ENCODE peak calls at places on chromosomes 11 and 22, in five cellular contexts. K is kidney epithelial cell, P is fibroblast of lung, U is sigmoid colon, J is AG04450. G is an unnamed sample.

GRCh38 chr11:62774407-62774806 is 3.2 kb downstream of the TAF6L start:
- DNase-seq in K (no peak), P (no peak), U (no peak), J (no peak), G (no peak)

GRCh38 chr11:35111171-35112055 is 27.6 kb upstream of the CD44 start:
- DNase-seq in K (peak), P (peak), U (no peak), J (peak), G (peak)

GRCh38 chr11:103987631-103988594 is 48.5 kb upstream of the DDI1 start:
- DNase-seq in K (no peak), P (no peak), U (no peak), J (no peak), G (no peak)

GRCh38 chr11:59668188-59668949 is 468 bp downstream of the PATL1 start:
- DNase-seq in K (no peak), P (peak), U (peak), J (no peak), G (no peak)

GRCh38 chr11:46404476-46405017 is 13.0 kb upstream of the CHRM4 start:
- DNase-seq in K (no peak), P (peak), U (no peak), J (no peak), G (no peak)

GRCh38 chr11:77303328-77303727 is 1.8 kb upstream of the GDPD4 start:
- DNase-seq in K (no peak), P (no peak), U (no peak), J (no peak), G (no peak)

GRCh38 chr22:29705651-29706050 is 14.2 kb upstream of the CABP7 start:
- DNase-seq in K (no peak), P (no peak), U (no peak), J (no peak), G (no peak)

GRCh38 chr11:2510626-2511402 is 66.0 kb downstream of the KCNQ1 start:
- DNase-seq in K (no peak), P (no peak), U (no peak), J (no peak), G (no peak)

GRCh38 chr11:131514062-131514461 is 143.6 kb downstream of the NTM start:
- DNase-seq in K (no peak), P (no peak), U (no peak), J (no peak), G (no peak)

GRCh38 chr11:130675456-130675855 is 227.0 kb downstream of the ADAMTS15 start:
- DNase-seq in K (no peak), P (peak), U (peak), J (no peak), G (no peak)

GRCh38 chr11:122746050-122746478 is 90.5 kb downstream of the UBASH3B start:
- DNase-seq in K (no peak), P (no peak), U (no peak), J (no peak), G (no peak)

GRCh38 chr11:35354644-35355043 is 64.7 kb downstream of the SLC1A2 start:
- DNase-seq in K (no peak), P (no peak), U (no peak), J (no peak), G (no peak)

GRCh38 chr22:44596726-44597125 is 98.7 kb upstream of the RTL6 start:
- DNase-seq in K (no peak), P (no peak), U (no peak), J (no peak), G (no peak)
- H3K4me3 ChIP-seq in K (no peak), P (no peak), U (no peak), J (no peak), G (no peak)

GRCh38 chr11:78615724-78616123 is 41.1 kb upstream of the NARS2 start:
- DNase-seq in K (no peak), P (no peak), U (no peak), J (no peak), G (no peak)
- TF ChIP-seq CTCF in K (no peak), P (no peak), U (no peak), J (peak), G (no peak)

GRCh38 chr11:37504925-37505324 is 906.9 kb upstream of the RAG2 start:
- DNase-seq in K (peak), P (peak), U (no peak), J (peak), G (peak)

GRCh38 chr11:37502202-37502601 is 904.2 kb upstream of the RAG2 start:
- DNase-seq in K (no peak), P (peak), U (no peak), J (no peak), G (no peak)

GRCh38 chr11:37503411-37504065 is 905.5 kb upstream of the RAG2 start:
- DNase-seq in K (no peak), P (no peak), U (no peak), J (no peak), G (no peak)

GRCh38 chr11:37505406-37505805 is 907.4 kb upstream of the RAG2 start:
- DNase-seq in K (no peak), P (peak), U (no peak), J (no peak), G (no peak)

DNA sequence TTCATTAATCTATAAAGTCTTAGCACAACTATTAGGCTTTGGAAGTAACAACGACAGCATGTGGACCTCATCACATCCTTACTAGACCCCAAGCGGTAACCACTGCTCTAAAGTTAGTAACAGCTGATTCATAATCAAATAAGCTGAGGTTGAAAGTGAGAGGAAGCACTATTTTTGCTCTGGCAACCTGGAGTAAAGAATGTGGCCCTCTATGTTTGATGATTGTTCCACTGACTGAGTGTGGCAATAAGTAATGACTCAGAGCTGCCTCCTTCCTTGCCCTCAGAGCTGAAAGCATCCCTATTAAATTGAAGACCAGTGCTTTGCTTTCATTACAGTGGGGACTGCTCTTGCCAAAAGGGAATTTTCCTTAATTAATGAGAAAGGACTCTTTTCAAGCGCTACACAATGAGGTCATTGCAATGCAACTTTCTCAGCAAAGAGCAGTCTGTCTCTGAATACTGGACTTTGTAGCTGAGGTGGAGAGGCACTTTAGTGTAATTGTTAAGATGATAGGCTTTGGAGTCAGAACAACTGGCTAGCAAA is 906.1 kb upstream of the RAG2 start:
- DNase-seq in K (peak), P (peak), U (no peak), J (peak), G (peak)
- H3K4me3 ChIP-seq in K (no peak), P (no peak), U (no peak), J (no peak), G (no peak)

GRCh38 chr11:126720539-126721235 is 279.9 kb downstream of the KIRREL3 start:
- DNase-seq in K (no peak), P (peak), U (no peak), J (no peak), G (no peak)

GRCh38 chr11:126718319-126718718 is 282.3 kb downstream of the KIRREL3 start:
- DNase-seq in K (no peak), P (no peak), U (no peak), J (no peak), G (no peak)

GRCh38 chr11:126719740-126720139 is 280.8 kb downstream of the KIRREL3 start:
- DNase-seq in K (no peak), P (no peak), U (no peak), J (no peak), G (no peak)

GRCh38 chr11:126712017-126712625 is 288.4 kb downstream of the KIRREL3 start:
- DNase-seq in K (no peak), P (no peak), U (no peak), J (no peak), G (no peak)

DNA sequence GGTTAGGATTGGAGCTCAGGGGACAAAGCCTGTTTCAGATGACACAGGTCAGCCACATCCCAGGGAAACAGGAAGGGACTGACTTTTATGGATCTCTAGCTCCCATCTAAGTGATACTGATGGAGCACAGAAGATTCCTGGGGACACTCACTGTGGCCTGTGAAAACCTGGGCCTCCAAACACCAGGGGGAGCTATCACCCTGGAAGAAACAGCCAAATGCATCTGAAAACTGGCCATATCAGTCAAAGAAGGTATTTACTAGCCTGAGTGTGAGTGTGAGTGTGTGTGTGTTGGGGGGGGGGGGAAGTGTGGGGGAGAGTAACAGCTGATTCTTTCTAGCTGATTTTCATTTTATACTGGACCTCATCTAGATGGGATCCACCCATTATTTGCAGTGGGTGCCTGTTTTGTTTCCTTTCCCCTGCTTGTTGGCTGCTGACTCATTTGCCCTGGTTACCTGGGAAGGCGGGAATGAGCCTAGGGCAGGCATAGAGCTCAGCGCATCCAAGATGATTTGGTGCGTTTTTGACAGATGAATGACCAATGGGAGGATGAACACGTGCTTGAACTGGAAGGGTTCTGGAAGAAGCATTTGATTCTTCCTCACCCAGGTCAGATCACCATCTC is 284.0 kb downstream of the KIRREL3 start:
- DNase-seq in K (no peak), P (peak), U (no peak), J (no peak), G (peak)
- TF ChIP-seq CTCF in K (peak), P (peak), U (peak), J (peak), G (peak)

GRCh38 chr22:40112595-40112994 is 65.1 kb upstream of the TNRC6B start:
- DNase-seq in K (no peak), P (no peak), U (no peak), J (no peak), G (no peak)

GRCh38 chr22:40107756-40108437 is 69.8 kb upstream of the TNRC6B start:
- DNase-seq in K (peak), P (no peak), U (no peak), J (no peak), G (no peak)

GRCh38 chr22:40105755-40106154 is 72.0 kb upstream of the TNRC6B start:
- DNase-seq in K (no peak), P (no peak), U (no peak), J (no peak), G (no peak)

GRCh38 chr22:40111451-40111850 is 66.3 kb upstream of the TNRC6B start:
- DNase-seq in K (no peak), P (no peak), U (no peak), J (no peak), G (no peak)

GRCh38 chr22:40107244-40107643 is 70.5 kb upstream of the TNRC6B start:
- DNase-seq in K (no peak), P (no peak), U (no peak), J (no peak), G (no peak)
- H3K4me3 ChIP-seq in K (no peak), P (peak), U (peak), J (peak), G (no peak)

DNA sequence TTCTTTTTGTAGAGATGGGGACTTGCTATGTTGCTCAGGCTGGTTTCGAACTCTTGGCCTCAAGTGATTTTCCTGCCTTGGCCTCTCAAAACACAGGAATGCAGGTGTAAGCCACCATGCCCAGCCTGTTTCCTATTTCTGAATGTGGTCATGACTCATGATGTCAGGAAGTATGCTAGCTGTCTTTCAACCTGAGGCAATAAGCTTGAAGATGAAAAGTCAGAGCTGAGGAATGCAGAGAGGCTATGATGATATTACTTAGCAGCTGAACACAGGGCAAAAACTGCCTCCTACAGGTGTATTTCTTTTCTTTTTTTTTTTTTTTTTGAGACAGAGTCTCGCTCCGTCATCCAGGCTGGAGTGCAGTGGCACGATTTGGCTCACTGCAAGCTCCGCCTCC is 9.0 kb upstream of the NUCB2 start:
- DNase-seq in K (peak), P (peak), U (no peak), J (no peak), G (no peak)
- TF ChIP-seq CTCF in K (no peak), P (no peak), U (no peak), J (no peak), G (no peak)

DNA sequence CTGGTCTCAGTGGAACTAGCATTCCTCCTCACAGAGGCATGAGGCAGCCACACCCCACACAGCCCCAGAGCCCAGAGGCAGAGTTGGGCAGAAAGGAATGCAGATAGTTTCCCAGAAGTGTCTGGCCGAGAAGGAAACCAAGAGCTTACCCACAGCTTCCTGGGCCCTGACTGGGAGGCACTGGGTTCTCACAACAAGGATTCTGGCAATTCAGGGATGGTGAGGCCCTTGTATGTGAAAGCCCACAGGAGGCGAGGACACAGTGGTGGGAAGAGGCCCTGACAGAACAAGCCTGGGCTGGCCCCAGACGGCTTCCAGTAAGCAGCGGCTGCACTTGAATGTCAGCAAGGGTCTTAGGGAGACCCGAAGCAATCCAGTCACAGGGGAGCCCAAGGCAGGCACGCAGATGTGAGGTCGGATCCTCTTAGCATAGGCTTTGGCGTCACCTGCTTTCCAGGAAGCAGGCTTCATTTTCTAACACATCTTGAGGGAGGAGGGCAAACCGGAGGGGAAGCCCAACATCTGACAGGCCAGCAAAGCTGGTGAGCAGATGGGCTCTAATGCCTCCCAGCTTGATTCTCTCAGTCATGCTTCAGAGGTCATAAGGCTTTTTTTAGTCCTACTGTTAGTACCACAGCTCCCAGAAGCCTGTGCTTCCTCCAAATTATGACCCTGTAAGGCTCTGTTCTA is 78.3 kb upstream of the AKIP1 start:
- DNase-seq in K (peak), P (peak), U (peak), J (peak), G (peak)
- H3K4me3 ChIP-seq in K (no peak), P (no peak), U (no peak), J (no peak), G (no peak)

GRCh38 chr11:96426356-96427103 is 36.7 kb downstream of the JRKL start:
- DNase-seq in K (no peak), P (peak), U (no peak), J (peak), G (peak)
- TF ChIP-seq CTCF in K (peak), P (peak), U (peak), J (peak), G (no peak)

GRCh38 chr11:47950396-47950795 is 30.0 kb upstream of the PTPRJ start:
- DNase-seq in K (no peak), P (peak), U (no peak), J (no peak), G (no peak)
- H3K4me3 ChIP-seq in K (no peak), P (no peak), U (no peak), J (no peak), G (no peak)

G was measured in astrocyte of the cerebellum.